ENCODE peak calls at places on chromosomes 7 and 10, in six cellular contexts. M is CD4-positive, CD25-positive, alpha-beta regulatory T cell; H is thoracic aorta; P is prostate gland; V is CD8-positive, alpha-beta T cell; D is skeletal muscle cell. L is an unnamed sample.

GRCh38 chr10:71601273-71601672 is 118.3 kb downstream of the C10orf105 start:
- DNase-seq in M (no peak), H (no peak), P (no peak), V (no peak), D (no peak), L (no peak)

GRCh38 chr10:1774796-1775195 is 37.5 kb upstream of the ADARB2 start:
- DNase-seq in M (no peak), H (no peak), P (no peak), V (no peak), D (no peak), L (no peak)

GRCh38 chr7:38383281-38383680 is 109.8 kb upstream of the TARP start:
- DNase-seq in M (no peak), H (no peak), P (no peak), V (no peak), D (no peak), L (no peak)

GRCh38 chr7:116142850-116143249 is 67.5 kb upstream of the TES start:
- DNase-seq in M (no peak), H (no peak), P (no peak), V (peak; percentile 14), D (no peak), L (no peak)

GRCh38 chr10:89115876-89116627 is 91.1 kb downstream of the CH25H start:
- DNase-seq in M (no peak), H (no peak), P (no peak), V (no peak), D (peak; percentile 52), L (no peak)

GRCh38 chr7:96219382-96220130 is 102.3 kb downstream of the SLC25A13 start:
- DNase-seq in M (no peak), H (no peak), P (no peak), V (no peak), D (peak; percentile 63), L (no peak)

GRCh38 chr7:22630069-22630468 is 96.9 kb upstream of the IL6 start:
- DNase-seq in M (no peak), H (no peak), P (no peak), V (no peak), D (no peak), L (no peak)

GRCh38 chr10:127899766-127900382 is 7.0 kb upstream of the PTPRE start:
- DNase-seq in M (no peak), H (no peak), P (no peak), V (no peak), D (no peak), L (no peak)

GRCh38 chr10:121127151-121127906 is 276.2 kb downstream of the WDR11 start:
- DNase-seq in M (no peak), H (no peak), P (no peak), V (no peak), D (no peak), L (no peak)

GRCh38 chr7:70091362-70091761 is 493.1 kb downstream of the AUTS2 start:
- DNase-seq in M (no peak), H (no peak), P (no peak), V (no peak), D (no peak), L (no peak)

GRCh38 chr7:70097639-70098038 is 499.4 kb downstream of the AUTS2 start:
- DNase-seq in M (no peak), H (no peak), P (no peak), V (no peak), D (no peak), L (no peak)

GRCh38 chr7:70093496-70093895 is 495.2 kb downstream of the AUTS2 start:
- DNase-seq in M (no peak), H (no peak), P (no peak), V (no peak), D (peak; percentile 18), L (no peak)

GRCh38 chr7:70098133-70098561 is 499.9 kb downstream of the AUTS2 start:
- DNase-seq in M (no peak), H (no peak), P (no peak), V (no peak), D (no peak), L (no peak)

DNA sequence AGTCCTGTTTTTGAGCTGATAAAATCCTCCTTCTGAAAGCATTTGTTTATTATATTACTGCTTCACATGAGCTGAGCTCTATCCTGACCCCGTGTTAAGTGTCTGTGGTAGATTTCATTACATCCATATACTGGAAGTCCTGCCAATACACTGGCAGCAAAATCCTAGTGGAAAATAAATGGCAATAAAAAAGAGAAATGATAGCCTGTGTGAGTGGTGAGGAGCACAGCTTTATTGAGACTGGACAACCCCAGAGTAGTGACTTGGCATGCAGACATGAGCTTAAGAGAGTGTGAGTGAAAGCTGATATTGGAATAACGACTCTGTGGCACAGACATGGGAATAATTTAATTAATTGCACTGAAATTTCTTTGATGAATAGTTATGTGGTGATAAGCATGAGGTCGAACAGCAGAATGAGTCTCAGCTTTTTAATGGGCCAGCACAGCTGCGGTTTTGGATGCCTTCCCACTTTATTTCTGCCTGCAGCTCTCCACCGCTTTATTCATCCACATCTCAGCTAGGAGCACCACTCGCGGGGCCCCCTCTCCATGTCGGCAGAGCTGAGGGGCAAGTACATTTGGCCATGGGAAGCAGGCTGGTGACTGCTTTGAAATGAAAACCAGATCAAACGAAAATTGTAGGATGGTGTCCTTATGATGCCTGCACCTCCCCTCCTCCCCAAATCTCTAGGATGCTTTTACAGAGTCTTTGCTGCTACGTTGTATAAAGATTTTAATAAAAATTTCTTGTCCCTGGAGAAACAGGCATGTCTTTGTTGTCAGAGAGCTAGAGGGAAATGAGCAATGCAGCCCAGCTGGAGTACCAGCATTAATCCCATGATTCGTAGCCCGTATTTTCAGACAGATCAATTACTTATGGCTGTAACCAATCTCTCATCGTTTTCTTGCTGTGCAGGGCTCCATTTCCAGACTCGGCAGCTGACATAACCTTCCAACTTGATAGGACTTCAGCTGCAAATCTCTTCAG is 494.3 kb downstream of the AUTS2 start:
- DNase-seq in M (no peak), H (no peak), P (no peak), V (no peak), D (peak; percentile 87), L (no peak)
- H3K4me3 ChIP-seq in M (no peak overlapping the region), H (no peak overlapping the region), P (no peak overlapping the region), V (no peak overlapping the region), D (peak overlapping the region; percentile 20), L (no peak overlapping the region)

GRCh38 chr10:59362991-59363390 is 642 bp upstream of the FAM13C start:
- DNase-seq in M (no peak), H (no peak), P (peak; percentile 78), V (no peak), D (no peak), L (no peak)
- H3K4me3 ChIP-seq in M (no peak overlapping the region), H (peak overlapping the region; percentile 94), P (peak overlapping the region; percentile 56), V (no peak overlapping the region), D (peak overlapping the region; percentile 55), L (no peak overlapping the region)

GRCh38 chr7:94907420-94908203 is at the start of gene PPP1R9A:
- DNase-seq in M (no peak), H (no peak), P (peak; percentile 16), V (no peak), D (no peak), L (no peak)
- H3K4me3 ChIP-seq in M (no peak within 1 kb of the TSS), H (peak within 1 kb of the TSS; percentile 80), P (peak within 1 kb of the TSS; percentile 52), V (no peak within 1 kb of the TSS), D (peak within 1 kb of the TSS; percentile 56), L (no peak within 1 kb of the TSS)

GRCh38 chr10:63542835-63543575 is 21.8 kb downstream of the REEP3 start:
- DNase-seq in M (no peak), H (no peak), P (no peak), V (no peak), D (no peak), L (peak; percentile 18)
- H3K4me3 ChIP-seq in M (no peak overlapping the region), H (no peak overlapping the region), P (no peak overlapping the region), V (no peak overlapping the region), D (no peak overlapping the region), L (no peak overlapping the region)